ENCODE peak calls at places on chromosomes 6 and 20, in nine cellular contexts. I is iris pigment epithelial cell; V is GDM1; R is GM03348; U is A549; S is HFF-Myc; D is stimulated activated CD4-positive, alpha-beta T cell treated with anti-CD3 and anti-CD28 coated beads, Interleukin-4, amount 100 ng/mL, for 1 hour; X is AG04450; M is epithelial cell of esophagus. G is an unnamed sample.

GRCh38 chr6:137357263-137357947 is 136.8 kb downstream of the OLIG3 start:
- DNase-seq in I (no peak), R (no peak), V (no peak), S (no peak), M (no peak), D (no peak), U (no peak), X (no peak), G (no peak)

GRCh38 chr6:158381214-158381613 is 68.9 kb downstream of the TULP4 start:
- DNase-seq in R (no peak), V (no peak), S (no peak), D (no peak), M (no peak), I (no peak), X (no peak), U (no peak), G (no peak)

GRCh38 chr20:23350855-23351838 is 556 bp downstream of the NXT1 start:
- DNase-seq in R (peak), D (peak), S (no peak), U (peak), X (no peak), M (peak), I (peak), V (no peak), G (peak)

GRCh38 chr20:25676164-25676809 is 20.4 kb downstream of the ZNF337 start:
- DNase-seq in U (peak), M (peak), R (peak), X (peak), S (peak), I (peak), V (no peak), D (no peak), G (peak)

GRCh38 chr20:4161447-4162251 is 146.3 kb upstream of the RNF24 start:
- DNase-seq in M (peak), S (no peak), R (no peak), I (peak), D (no peak), U (no peak), X (no peak), V (no peak), G (no peak)

GRCh38 chr6:167699141-167700036 is 127.3 kb upstream of the AFDN start:
- DNase-seq in D (peak), X (no peak), S (no peak), I (peak), V (peak), R (no peak), M (peak), U (no peak), G (no peak)

GRCh38 chr6:16301511-16301910 is 63.1 kb downstream of the GMPR start:
- DNase-seq in D (no peak), M (no peak), R (no peak), I (no peak), U (no peak), V (no peak), S (no peak), X (no peak), G (no peak)

GRCh38 chr6:15443119-15443518 is 197.2 kb downstream of the JARID2 start:
- DNase-seq in R (peak), D (no peak), V (no peak), X (peak), M (peak), S (peak), U (peak), I (peak), G (peak)

GRCh38 chr6:126797981-126798380 is 320.5 kb upstream of the RSPO3 start:
- DNase-seq in R (peak), X (no peak), S (no peak), I (peak), U (no peak), V (no peak), D (no peak), M (no peak), G (peak)

GRCh38 chr6:122102026-122102425 is 297.4 kb upstream of the HSF2 start:
- DNase-seq in M (no peak), R (no peak), D (no peak), X (no peak), I (no peak), V (no peak), S (no peak), U (no peak), G (no peak)

GRCh38 chr20:54103067-54103761 is 32.8 kb upstream of the BCAS1 start:
- DNase-seq in V (peak), R (peak), U (peak), M (peak), S (no peak), D (peak), X (no peak), I (peak), G (no peak)

GRCh38 chr6:122107256-122107655 is 292.2 kb upstream of the HSF2 start:
- DNase-seq in I (no peak), U (no peak), V (no peak), M (no peak), X (no peak), S (no peak), R (no peak), D (no peak), G (no peak)

G was measured in astrocyte.